ENCODE peak calls at places on chromosomes 13 and 19, in six cellular contexts. Q is mesenchymal stem cell, Z is mesendoderm, I is IMR-90, J is trophoblast cell, P is H1. G is an unnamed sample.

GRCh38 chr19:36120092-36120983 is 5.1 kb downstream of the TBCB start:
- DNase-seq in Q (no peak), Z (no peak), I (no peak), J (no peak), P (no peak), G (no peak)

GRCh38 chr13:40251343-40252032 is 415.0 kb downstream of the FOXO1 start:
- DNase-seq in Q (peak), Z (no peak), I (no peak), J (no peak), P (no peak), G (no peak)

GRCh38 chr19:31674503-31675186 is 325.4 kb upstream of the TSHZ3 start:
- DNase-seq in Q (peak), Z (no peak), I (peak), J (no peak), P (no peak), G (no peak)

GRCh38 chr13:106548064-106548696 is 12.7 kb upstream of the EFNB2 start:
- DNase-seq in Q (peak), Z (no peak), I (peak), J (no peak), P (no peak), G (no peak)

GRCh38 chr19:35320285-35320706 is 8.7 kb upstream of the CD22 start:
- DNase-seq in Q (no peak), Z (no peak), I (no peak), J (no peak), P (no peak), G (no peak)

GRCh38 chr13:76992548-76993001 is 694 bp downstream of the CLN5 start:
- DNase-seq in Q (peak), Z (peak), I (peak), J (peak), P (no peak), G (peak)

GRCh38 chr19:57008432-57008831 is 111.4 kb upstream of the USP29 start:
- DNase-seq in Q (no peak), Z (no peak), I (no peak), J (no peak), P (no peak), G (no peak)

GRCh38 chr13:40271931-40272775 is 394.3 kb downstream of the FOXO1 start:
- DNase-seq in Q (peak), Z (peak), I (peak), J (no peak), P (no peak), G (no peak)

GRCh38 chr13:28468520-28468915 is 26.4 kb downstream of the FLT1 start:
- DNase-seq in Q (no peak), Z (no peak), I (no peak), J (peak), P (no peak), G (no peak)

GRCh38 chr19:55434356-55434755 is 8.7 kb downstream of the SHISA7 start:
- DNase-seq in Q (no peak), Z (no peak), I (no peak), J (no peak), P (no peak), G (no peak)
- H4K8ac ChIP-seq in Q (no peak), Z (no peak), I (no peak), J (no peak), P (no peak), G (peak)

GRCh38 chr19:2089001-2089711 is 7.0 kb downstream of the MOB3A start:
- DNase-seq in Q (peak), Z (no peak), I (peak), J (peak), P (no peak), G (no peak)
- H2BK120ac ChIP-seq in Q (no peak), Z (no peak), I (no peak), J (peak), P (no peak), G (no peak)

DNA sequence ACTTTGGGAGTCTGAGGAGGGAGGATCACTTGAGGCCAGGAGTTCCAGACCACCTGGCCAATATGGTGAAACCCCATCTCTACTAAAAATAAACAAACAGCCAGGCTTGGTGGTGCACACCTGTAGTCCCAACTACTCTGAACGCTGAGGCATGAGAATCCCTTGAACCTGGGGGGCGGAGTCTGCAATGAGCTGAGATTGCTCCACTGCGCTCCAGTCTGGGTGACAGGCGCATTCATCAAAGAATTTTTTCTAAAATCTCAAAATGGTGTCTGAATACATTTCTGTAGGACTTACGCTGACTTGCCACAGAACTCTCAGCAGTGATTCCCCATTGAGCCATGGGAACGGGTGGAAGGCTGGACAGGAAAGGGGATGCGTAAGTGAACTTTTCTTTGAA is 18.0 kb upstream of the ERVV-1 start:
- DNase-seq in Q (no peak), Z (no peak), I (no peak), J (peak), P (no peak), G (no peak)
- H3K4me3 ChIP-seq in Q (no peak), Z (no peak), I (no peak), J (no peak), P (no peak), G (no peak)

DNA sequence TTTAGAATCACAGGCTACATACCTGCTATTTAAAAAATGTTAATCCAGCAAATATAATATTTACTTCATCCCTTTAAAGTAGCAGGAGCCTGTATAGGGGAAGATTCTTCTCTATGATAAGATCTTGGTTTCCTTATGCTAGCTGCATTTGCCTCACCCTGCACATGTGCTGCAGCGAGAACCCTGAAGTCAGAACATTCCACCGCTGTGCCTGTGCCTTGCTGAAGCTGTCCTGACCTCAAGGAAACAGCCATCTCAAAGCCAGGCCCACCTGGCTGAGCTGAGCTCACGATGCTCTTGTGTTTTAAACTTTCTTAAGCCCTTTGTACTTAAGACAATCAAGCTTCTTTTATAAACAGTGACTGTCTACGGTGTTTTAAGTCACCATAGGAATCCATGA is 355.0 kb upstream of the PCDH20 start:
- DNase-seq in Q (no peak), Z (no peak), I (no peak), J (peak), P (no peak), G (no peak)
- H4K8ac ChIP-seq in Q (no peak), Z (no peak), I (no peak), J (no peak), P (no peak), G (no peak)

GRCh38 chr19:3968556-3969434 is 2.1 kb downstream of the DAPK3 start:
- DNase-seq in Q (peak), Z (peak), I (peak), J (peak), P (peak), G (peak)

GRCh38 chr19:3970808-3971598 is at the start of gene DAPK3:
- DNase-seq in Q (peak), Z (peak), I (peak), J (peak), P (peak), G (peak)

GRCh38 chr19:3970313-3970807 is 539 bp downstream of the DAPK3 start:
- DNase-seq in Q (no peak), Z (no peak), I (no peak), J (peak), P (no peak), G (no peak)

GRCh38 chr19:3966051-3967017 is 4.6 kb downstream of the DAPK3 start:
- DNase-seq in Q (no peak), Z (no peak), I (no peak), J (no peak), P (no peak), G (no peak)

DNA sequence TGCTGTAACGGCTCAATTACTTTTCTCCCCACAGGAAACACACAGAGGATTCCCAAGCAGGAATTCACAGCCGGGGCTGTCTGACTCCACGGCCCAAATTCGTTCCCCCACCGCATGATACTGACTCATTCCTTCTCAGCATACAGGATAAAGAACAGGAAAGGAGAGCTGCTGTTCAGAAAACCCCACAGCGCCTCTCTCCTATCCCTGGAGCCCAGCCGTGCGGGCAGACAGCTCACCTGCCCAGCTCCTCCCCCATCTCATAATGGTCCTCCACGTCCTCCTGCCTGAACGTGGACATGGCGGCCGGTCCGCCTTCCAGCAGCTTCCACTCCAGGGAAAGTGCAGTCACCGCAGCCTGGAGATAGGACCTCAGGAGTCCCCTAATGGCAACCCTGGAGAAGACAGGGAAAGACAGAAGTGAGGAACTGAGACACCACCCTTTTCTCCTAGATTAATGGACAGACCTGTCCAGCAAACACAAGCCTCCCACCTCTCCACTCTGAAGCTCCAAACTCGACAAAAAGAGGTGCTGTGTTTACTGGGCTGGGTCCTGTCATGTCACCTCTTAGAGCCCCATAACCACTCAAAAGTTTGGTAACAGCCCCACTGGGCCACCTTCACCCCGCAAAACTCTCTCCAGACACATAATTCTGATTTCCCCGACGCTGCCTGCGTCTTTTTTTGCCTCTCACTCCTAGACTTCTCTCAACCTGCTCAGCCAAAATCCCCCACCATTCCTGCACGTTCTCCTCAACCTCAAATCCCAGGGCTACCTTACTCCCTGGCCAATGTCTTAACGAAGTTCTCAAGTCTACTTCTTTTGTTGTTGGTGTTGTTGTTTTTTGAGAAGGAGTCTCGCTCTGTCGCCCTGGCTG is 1.2 kb downstream of the DAPK3 start:
- DNase-seq in Q (peak), Z (peak), I (peak), J (peak), P (no peak), G (peak)
- H2BK120ac ChIP-seq in Q (peak), Z (no peak), I (peak), J (peak), P (no peak), G (no peak)

GRCh38 chr19:18611327-18612050 is 1.2 kb upstream of the TMEM59L start:
- DNase-seq in Q (no peak), Z (peak), I (no peak), J (peak), P (no peak), G (no peak)
- H3K4me3 ChIP-seq in Q (no peak), Z (no peak), I (no peak), J (no peak), P (peak), G (no peak)

GRCh38 chr19:45713141-45713540 is 17.6 kb downstream of the FBXO46 start:
- DNase-seq in Q (no peak), Z (no peak), I (no peak), J (no peak), P (no peak), G (no peak)

GRCh38 chr19:45717131-45717982 is 13.3 kb downstream of the FBXO46 start:
- DNase-seq in Q (peak), Z (peak), I (peak), J (peak), P (peak), G (peak)

GRCh38 chr19:45715139-45715538 is 15.6 kb downstream of the FBXO46 start:
- DNase-seq in Q (no peak), Z (no peak), I (no peak), J (no peak), P (no peak), G (no peak)

GRCh38 chr19:45717983-45718650 is 12.6 kb downstream of the FBXO46 start:
- DNase-seq in Q (peak), Z (no peak), I (no peak), J (no peak), P (no peak), G (no peak)

GRCh38 chr19:45716314-45717130 is 14.2 kb downstream of the FBXO46 start:
- DNase-seq in Q (peak), Z (peak), I (no peak), J (peak), P (no peak), G (no peak)
- H4K8ac ChIP-seq in Q (peak), Z (no peak), I (peak), J (peak), P (peak), G (no peak)

GRCh38 chr19:8631425-8631819 is 989 bp downstream of the NFILZ start:
- DNase-seq in Q (peak), Z (peak), I (peak), J (no peak), P (no peak), G (peak)
- H2BK120ac ChIP-seq in Q (no peak), Z (no peak), I (no peak), J (no peak), P (no peak), G (no peak)

G was measured in neuronal stem cell.